ENCODE peak calls at places on chromosomes 11 and 22, in five cellular contexts. X, Z, U, L and O are unnamed samples.

GRCh38 chr22:38732251-38732815 is 23.5 kb downstream of the SUN2 start:
- DNase-seq in X (no peak), Z (no peak), U (no peak), L (peak; percentile 8), O (no peak)

GRCh38 chr22:38056969-38057841 is at the start of gene PICK1:
- DNase-seq in X (peak; percentile 85), Z (peak; percentile 92), U (peak; percentile 72), L (peak; percentile 70), O (peak; percentile 41)

GRCh38 chr22:37222440-37222971 is 10.2 kb upstream of the SSTR3 start:
- DNase-seq in X (no peak), Z (no peak), U (no peak), L (no peak), O (no peak)

GRCh38 chr22:39472570-39473556 is 16.1 kb downstream of the MGAT3 start:
- DNase-seq in X (peak; percentile 37), Z (peak; percentile 27), U (no peak), L (no peak), O (no peak)

GRCh38 chr11:78203184-78203583 is 14.5 kb downstream of the USP35 start:
- DNase-seq in X (no peak), Z (no peak), U (peak; percentile 52), L (peak; percentile 59), O (peak; percentile 35)

GRCh38 chr11:17504330-17505107 is 27.9 kb upstream of the ABCC8 start:
- DNase-seq in X (peak; percentile 77), Z (peak; percentile 67), U (peak; percentile 75), L (peak; percentile 53), O (peak; percentile 54)

GRCh38 chr11:123478352-123478986 is 48.4 kb downstream of the GRAMD1B start:
- DNase-seq in X (peak; percentile 89), Z (peak; percentile 73), U (no peak), L (no peak), O (peak; percentile 78)

GRCh38 chr11:91394073-91394717 is 830.4 kb upstream of the FAT3 start:
- DNase-seq in X (no peak), Z (no peak), U (no peak), L (no peak), O (no peak)

GRCh38 chr22:35783943-35784614 is 66.4 kb downstream of the APOL5 start:
- DNase-seq in X (peak; percentile 29), Z (peak; percentile 73), U (no peak), L (no peak), O (no peak)

GRCh38 chr11:35307221-35307621 is 112.1 kb downstream of the SLC1A2 start:
- DNase-seq in X (no peak), Z (no peak), U (no peak), L (no peak), O (no peak)

GRCh38 chr11:61139391-61139790 is 21.8 kb downstream of the VPS37C start:
- DNase-seq in X (no peak), Z (no peak), U (no peak), L (no peak), O (no peak)

GRCh38 chr11:35682230-35683195 is 19.9 kb downstream of the TRIM44 start:
- DNase-seq in X (peak; percentile 44), Z (no peak), U (no peak), L (no peak), O (no peak)

GRCh38 chr11:114060402-114061052 is 1.0 kb downstream of the ZBTB16 start:
- DNase-seq in X (no peak), Z (no peak), U (no peak), L (peak; percentile 21), O (no peak)

GRCh38 chr11:102295045-102295444 is 22.2 kb upstream of the BIRC3 start:
- DNase-seq in X (no peak), Z (no peak), U (no peak), L (no peak), O (no peak)

GRCh38 chr11:125952973-125953372 is 7.1 kb downstream of the VSIG10L2 start:
- DNase-seq in X (no peak), Z (no peak), U (no peak), L (no peak), O (no peak)

GRCh38 chr11:120513436-120514315 is 2.1 kb downstream of the GRIK4 start:
- DNase-seq in X (no peak), Z (no peak), U (no peak), L (no peak), O (no peak)

GRCh38 chr11:96338910-96339703 is 3.9 kb downstream of the MAML2 start:
- DNase-seq in X (peak; percentile 92), Z (peak; percentile 73), U (no peak), L (no peak), O (peak; percentile 60)

GRCh38 chr11:72609045-72609444 is 65.2 kb downstream of the PDE2A start:
- DNase-seq in X (peak; percentile 54), Z (no peak), U (no peak), L (no peak), O (peak; percentile 67)

GRCh38 chr11:69950621-69951020 is 127.5 kb upstream of the ANO1 start:
- DNase-seq in X (no peak), Z (no peak), U (no peak), L (no peak), O (no peak)

GRCh38 chr11:69909561-69910518 is 90.6 kb upstream of the FGF3 start:
- DNase-seq in X (no peak), Z (no peak), U (no peak), L (no peak), O (peak; percentile 4)

GRCh38 chr11:9571766-9572120 is 1.7 kb upstream of the WEE1 start:
- DNase-seq in X (no peak), Z (no peak), U (no peak), L (no peak), O (no peak)